ENCODE peak calls at places on chromosomes 16 and 17, in ten cellular contexts. One of them, this sample, is unnamed.

GRCh38 chr17:78623541-78623940 is 46.3 kb upstream of the DNAH17 start:
- DNase-seq in iris pigment epithelial cell: no peak
- DNase-seq in endothelial cell: no peak
- DNase-seq in tibial nerve: no peak
- DNase-seq in uterus: no peak
- DNase-seq in skeletal muscle cell: no peak
- DNase-seq in MCF 10A: no peak
- DNase-seq in progenitor cell of endocrine pancreas: no peak
- DNase-seq in omental fat pad: no peak
- DNase-seq in nephron progenitor cell: no peak
- DNase-seq in this sample: no peak

GRCh38 chr17:3983945-3984484 is 19.8 kb upstream of the ATP2A3 start:
- DNase-seq in iris pigment epithelial cell: peak; percentile 55
- DNase-seq in endothelial cell: peak; percentile 56
- DNase-seq in tibial nerve: no peak
- DNase-seq in uterus: no peak
- DNase-seq in skeletal muscle cell: no peak
- DNase-seq in MCF 10A: no peak
- DNase-seq in progenitor cell of endocrine pancreas: no peak
- DNase-seq in omental fat pad: no peak
- DNase-seq in nephron progenitor cell: no peak
- DNase-seq in this sample: no peak

GRCh38 chr17:82228842-82229685 is at the start of gene SLC16A3:
- DNase-seq in iris pigment epithelial cell: peak; percentile 77
- DNase-seq in endothelial cell: peak; percentile 62
- DNase-seq in tibial nerve: no peak
- DNase-seq in uterus: peak; percentile 42
- DNase-seq in skeletal muscle cell: no peak
- DNase-seq in MCF 10A: peak; percentile 72
- DNase-seq in progenitor cell of endocrine pancreas: no peak
- DNase-seq in omental fat pad: no peak
- DNase-seq in nephron progenitor cell: peak; percentile 80
- DNase-seq in this sample: no peak

GRCh38 chr16:2009791-2010510 is at the start of gene ZNF598:
- DNase-seq in iris pigment epithelial cell: peak; percentile 84
- DNase-seq in endothelial cell: peak; percentile 80
- DNase-seq in tibial nerve: peak; percentile 52
- DNase-seq in uterus: peak; percentile 70
- DNase-seq in skeletal muscle cell: peak; percentile 62
- DNase-seq in MCF 10A: peak; percentile 86
- DNase-seq in progenitor cell of endocrine pancreas: peak; percentile 69
- DNase-seq in omental fat pad: no peak
- DNase-seq in nephron progenitor cell: peak; percentile 86
- DNase-seq in this sample: peak; percentile 51

GRCh38 chr16:84922351-84923135 is 88.8 kb downstream of the ZDHHC7 start:
- DNase-seq in iris pigment epithelial cell: no peak
- DNase-seq in endothelial cell: peak; percentile 21
- DNase-seq in tibial nerve: peak; percentile 51
- DNase-seq in uterus: peak; percentile 80
- DNase-seq in skeletal muscle cell: no peak
- DNase-seq in MCF 10A: no peak
- DNase-seq in progenitor cell of endocrine pancreas: no peak
- DNase-seq in omental fat pad: no peak
- DNase-seq in nephron progenitor cell: no peak
- DNase-seq in this sample: no peak

GRCh38 chr16:81666102-81666501 is 113.0 kb upstream of the PLCG2 start:
- DNase-seq in iris pigment epithelial cell: no peak
- DNase-seq in endothelial cell: no peak
- DNase-seq in tibial nerve: no peak
- DNase-seq in uterus: no peak
- DNase-seq in skeletal muscle cell: no peak
- DNase-seq in MCF 10A: no peak
- DNase-seq in progenitor cell of endocrine pancreas: no peak
- DNase-seq in omental fat pad: no peak
- DNase-seq in nephron progenitor cell: no peak
- DNase-seq in this sample: no peak

GRCh38 chr16:56603589-56603988 is 4.8 kb upstream of the MT2A start:
- DNase-seq in iris pigment epithelial cell: peak; percentile 32
- DNase-seq in endothelial cell: peak; percentile 40
- DNase-seq in tibial nerve: no peak
- DNase-seq in uterus: no peak
- DNase-seq in skeletal muscle cell: no peak
- DNase-seq in MCF 10A: peak; percentile 59
- DNase-seq in progenitor cell of endocrine pancreas: no peak
- DNase-seq in omental fat pad: no peak
- DNase-seq in nephron progenitor cell: no peak
- DNase-seq in this sample: no peak

GRCh38 chr17:1640329-1641064 is 5.0 kb downstream of the SCARF1 start:
- DNase-seq in iris pigment epithelial cell: no peak
- DNase-seq in endothelial cell: no peak
- DNase-seq in tibial nerve: no peak
- DNase-seq in uterus: no peak
- DNase-seq in skeletal muscle cell: no peak
- DNase-seq in MCF 10A: no peak
- DNase-seq in progenitor cell of endocrine pancreas: no peak
- DNase-seq in omental fat pad: no peak
- DNase-seq in nephron progenitor cell: no peak
- DNase-seq in this sample: no peak

GRCh38 chr17:46739982-46740381 is 78.5 kb downstream of the WNT3 start:
- DNase-seq in iris pigment epithelial cell: no peak
- DNase-seq in endothelial cell: no peak
- DNase-seq in tibial nerve: no peak
- DNase-seq in uterus: no peak
- DNase-seq in skeletal muscle cell: no peak
- DNase-seq in MCF 10A: no peak
- DNase-seq in progenitor cell of endocrine pancreas: no peak
- DNase-seq in omental fat pad: no peak
- DNase-seq in nephron progenitor cell: no peak
- DNase-seq in this sample: no peak

GRCh38 chr17:1557355-1558095 is 5.1 kb downstream of the PITPNA start:
- DNase-seq in iris pigment epithelial cell: peak; percentile 31
- DNase-seq in endothelial cell: no peak
- DNase-seq in tibial nerve: no peak
- DNase-seq in uterus: no peak
- DNase-seq in skeletal muscle cell: no peak
- DNase-seq in MCF 10A: no peak
- DNase-seq in progenitor cell of endocrine pancreas: no peak
- DNase-seq in omental fat pad: no peak
- DNase-seq in nephron progenitor cell: no peak
- DNase-seq in this sample: no peak

GRCh38 chr17:27356091-27356705 is 62.3 kb downstream of the WSB1 start:
- DNase-seq in iris pigment epithelial cell: no peak
- DNase-seq in endothelial cell: no peak
- DNase-seq in tibial nerve: no peak
- DNase-seq in uterus: no peak
- DNase-seq in skeletal muscle cell: no peak
- DNase-seq in MCF 10A: no peak
- DNase-seq in progenitor cell of endocrine pancreas: no peak
- DNase-seq in omental fat pad: no peak
- DNase-seq in nephron progenitor cell: no peak
- DNase-seq in this sample: no peak

GRCh38 chr16:81004646-81005353 is 1.9 kb downstream of the CMC2 start:
- DNase-seq in iris pigment epithelial cell: peak; percentile 60
- DNase-seq in endothelial cell: peak; percentile 25
- DNase-seq in tibial nerve: peak; percentile 78
- DNase-seq in uterus: peak; percentile 24
- DNase-seq in skeletal muscle cell: no peak
- DNase-seq in MCF 10A: peak; percentile 64
- DNase-seq in progenitor cell of endocrine pancreas: no peak
- DNase-seq in omental fat pad: no peak
- DNase-seq in nephron progenitor cell: peak; percentile 12
- DNase-seq in this sample: peak; percentile 50

GRCh38 chr17:75996665-75997590 is 3.7 kb upstream of the CDK3 start:
- DNase-seq in iris pigment epithelial cell: peak; percentile 73
- DNase-seq in endothelial cell: peak; percentile 35
- DNase-seq in tibial nerve: no peak
- DNase-seq in uterus: no peak
- DNase-seq in skeletal muscle cell: no peak
- DNase-seq in MCF 10A: peak; percentile 65
- DNase-seq in progenitor cell of endocrine pancreas: no peak
- DNase-seq in omental fat pad: no peak
- DNase-seq in nephron progenitor cell: peak; percentile 60
- DNase-seq in this sample: no peak

GRCh38 chr16:80852261-80852872 is 48.0 kb upstream of the CDYL2 start:
- DNase-seq in iris pigment epithelial cell: peak; percentile 36
- DNase-seq in endothelial cell: peak; percentile 52
- DNase-seq in tibial nerve: no peak
- DNase-seq in uterus: no peak
- DNase-seq in skeletal muscle cell: no peak
- DNase-seq in MCF 10A: peak; percentile 38
- DNase-seq in progenitor cell of endocrine pancreas: no peak
- DNase-seq in omental fat pad: no peak
- DNase-seq in nephron progenitor cell: peak; percentile 21
- DNase-seq in this sample: no peak

GRCh38 chr17:75627094-75627493 is 6.1 kb upstream of the SMIM5 start:
- DNase-seq in iris pigment epithelial cell: no peak
- DNase-seq in endothelial cell: no peak
- DNase-seq in tibial nerve: no peak
- DNase-seq in uterus: no peak
- DNase-seq in skeletal muscle cell: no peak
- DNase-seq in MCF 10A: no peak
- DNase-seq in progenitor cell of endocrine pancreas: no peak
- DNase-seq in omental fat pad: no peak
- DNase-seq in nephron progenitor cell: no peak
- DNase-seq in this sample: no peak

GRCh38 chr17:83183150-83183820 is 103.9 kb downstream of the METRNL start:
- DNase-seq in iris pigment epithelial cell: no peak
- DNase-seq in endothelial cell: no peak
- DNase-seq in tibial nerve: peak; percentile 4
- DNase-seq in uterus: no peak
- DNase-seq in skeletal muscle cell: no peak
- DNase-seq in MCF 10A: no peak
- DNase-seq in progenitor cell of endocrine pancreas: no peak
- DNase-seq in omental fat pad: no peak
- DNase-seq in nephron progenitor cell: no peak
- DNase-seq in this sample: no peak

GRCh38 chr17:43482103-43483012 is 1.4 kb upstream of the DHX8 start:
- DNase-seq in iris pigment epithelial cell: no peak
- DNase-seq in endothelial cell: no peak
- DNase-seq in tibial nerve: no peak
- DNase-seq in uterus: no peak
- DNase-seq in skeletal muscle cell: no peak
- DNase-seq in MCF 10A: no peak
- DNase-seq in progenitor cell of endocrine pancreas: no peak
- DNase-seq in omental fat pad: no peak
- DNase-seq in nephron progenitor cell: no peak
- DNase-seq in this sample: no peak

GRCh38 chr16:48963901-48964615 is 317.6 kb downstream of the CBLN1 start:
- DNase-seq in iris pigment epithelial cell: peak; percentile 50
- DNase-seq in endothelial cell: no peak
- DNase-seq in tibial nerve: no peak
- DNase-seq in uterus: no peak
- DNase-seq in skeletal muscle cell: peak; percentile 43
- DNase-seq in MCF 10A: peak; percentile 45
- DNase-seq in progenitor cell of endocrine pancreas: no peak
- DNase-seq in omental fat pad: no peak
- DNase-seq in nephron progenitor cell: no peak
- DNase-seq in this sample: no peak

This sample was measured in smooth muscle cell of the brain vasculature.